ENCODE peak calls at places on chromosomes 6 and 20, in eight cellular contexts. One of them, this sample, is unnamed.

GRCh38 chr6:105990151-105990550 is 96.0 kb upstream of the PRDM1 start:
- DNase-seq in CD8-positive, alpha-beta T cell: no peak
- DNase-seq in astrocyte: no peak
- DNase-seq in fibroblast of lung: no peak
- DNase-seq in endodermal cell: no peak
- DNase-seq in PC-3: peak
- DNase-seq in breast epithelium: no peak
- DNase-seq in heart left ventricle: no peak
- DNase-seq in this sample: no peak

GRCh38 chr6:8881663-8882062 is 446.3 kb upstream of the SLC35B3 start:
- DNase-seq in CD8-positive, alpha-beta T cell: no peak
- DNase-seq in astrocyte: no peak
- DNase-seq in fibroblast of lung: no peak
- DNase-seq in endodermal cell: no peak
- DNase-seq in PC-3: no peak
- DNase-seq in breast epithelium: no peak
- DNase-seq in heart left ventricle: no peak
- DNase-seq in this sample: no peak

GRCh38 chr6:43868467-43868866 is 98.5 kb downstream of the VEGFA start:
- DNase-seq in CD8-positive, alpha-beta T cell: no peak
- DNase-seq in astrocyte: no peak
- DNase-seq in fibroblast of lung: no peak
- DNase-seq in endodermal cell: no peak
- DNase-seq in PC-3: no peak
- DNase-seq in breast epithelium: no peak
- DNase-seq in heart left ventricle: no peak
- DNase-seq in this sample: no peak

GRCh38 chr20:5714261-5715041 is 35.8 kb upstream of the SHLD1 start:
- DNase-seq in CD8-positive, alpha-beta T cell: peak
- DNase-seq in astrocyte: no peak
- DNase-seq in fibroblast of lung: no peak
- DNase-seq in endodermal cell: peak
- DNase-seq in PC-3: peak
- DNase-seq in breast epithelium: no peak
- DNase-seq in heart left ventricle: peak
- DNase-seq in this sample: peak

GRCh38 chr6:119604124-119604523 is 254.6 kb upstream of the MAN1A1 start:
- DNase-seq in CD8-positive, alpha-beta T cell: no peak
- DNase-seq in astrocyte: no peak
- DNase-seq in fibroblast of lung: no peak
- DNase-seq in endodermal cell: no peak
- DNase-seq in PC-3: no peak
- DNase-seq in breast epithelium: no peak
- DNase-seq in heart left ventricle: no peak
- DNase-seq in this sample: no peak

GRCh38 chr6:42071881-42072583 is 21.7 kb downstream of the TAF8 start:
- DNase-seq in CD8-positive, alpha-beta T cell: no peak
- DNase-seq in astrocyte: no peak
- DNase-seq in fibroblast of lung: no peak
- DNase-seq in endodermal cell: no peak
- DNase-seq in PC-3: no peak
- DNase-seq in breast epithelium: no peak
- DNase-seq in heart left ventricle: no peak
- DNase-seq in this sample: no peak

GRCh38 chr6:125871365-125871764 is 80.6 kb downstream of the NCOA7 start:
- DNase-seq in CD8-positive, alpha-beta T cell: no peak
- DNase-seq in astrocyte: no peak
- DNase-seq in fibroblast of lung: no peak
- DNase-seq in endodermal cell: no peak
- DNase-seq in PC-3: peak
- DNase-seq in breast epithelium: no peak
- DNase-seq in heart left ventricle: no peak
- DNase-seq in this sample: no peak

GRCh38 chr6:137772541-137773289 is 94.3 kb upstream of the TNFAIP3 start:
- DNase-seq in CD8-positive, alpha-beta T cell: no peak
- DNase-seq in astrocyte: no peak
- DNase-seq in fibroblast of lung: no peak
- DNase-seq in endodermal cell: no peak
- DNase-seq in PC-3: no peak
- DNase-seq in breast epithelium: no peak
- DNase-seq in heart left ventricle: no peak
- DNase-seq in this sample: no peak

GRCh38 chr20:36148439-36148838 is 6.1 kb upstream of the EPB41L1 start:
- DNase-seq in CD8-positive, alpha-beta T cell: no peak
- DNase-seq in astrocyte: no peak
- DNase-seq in fibroblast of lung: no peak
- DNase-seq in endodermal cell: no peak
- DNase-seq in PC-3: no peak
- DNase-seq in breast epithelium: no peak
- DNase-seq in heart left ventricle: no peak
- DNase-seq in this sample: no peak

GRCh38 chr6:35737413-35738211 is 780 bp downstream of the ARMC12 start:
- DNase-seq in CD8-positive, alpha-beta T cell: no peak
- DNase-seq in astrocyte: peak
- DNase-seq in fibroblast of lung: peak
- DNase-seq in endodermal cell: peak
- DNase-seq in PC-3: peak
- DNase-seq in breast epithelium: no peak
- DNase-seq in heart left ventricle: no peak
- DNase-seq in this sample: peak

GRCh38 chr20:62762801-62763368 is 33.4 kb upstream of the MRGBP start:
- DNase-seq in CD8-positive, alpha-beta T cell: no peak
- DNase-seq in astrocyte: no peak
- DNase-seq in fibroblast of lung: no peak
- DNase-seq in endodermal cell: no peak
- DNase-seq in PC-3: no peak
- DNase-seq in breast epithelium: no peak
- DNase-seq in heart left ventricle: peak
- DNase-seq in this sample: no peak

GRCh38 chr6:18441253-18441979 is 54.3 kb downstream of the RNF144B start:
- DNase-seq in CD8-positive, alpha-beta T cell: no peak
- DNase-seq in astrocyte: no peak
- DNase-seq in fibroblast of lung: no peak
- DNase-seq in endodermal cell: no peak
- DNase-seq in PC-3: no peak
- DNase-seq in breast epithelium: no peak
- DNase-seq in heart left ventricle: no peak
- DNase-seq in this sample: no peak

GRCh38 chr6:112033824-112034223 is 20.1 kb upstream of the CCN6 start:
- DNase-seq in CD8-positive, alpha-beta T cell: no peak
- DNase-seq in astrocyte: no peak
- DNase-seq in fibroblast of lung: no peak
- DNase-seq in endodermal cell: no peak
- DNase-seq in PC-3: no peak
- DNase-seq in breast epithelium: no peak
- DNase-seq in heart left ventricle: no peak
- DNase-seq in this sample: no peak

GRCh38 chr6:148324297-148325007 is 18.2 kb upstream of the SASH1 start:
- DNase-seq in CD8-positive, alpha-beta T cell: no peak
- DNase-seq in astrocyte: peak
- DNase-seq in fibroblast of lung: no peak
- DNase-seq in endodermal cell: no peak
- DNase-seq in PC-3: peak
- DNase-seq in breast epithelium: no peak
- DNase-seq in heart left ventricle: no peak
- DNase-seq in this sample: no peak

GRCh38 chr20:42914302-42914701 is 275.4 kb downstream of the PTPRT start:
- DNase-seq in CD8-positive, alpha-beta T cell: no peak
- DNase-seq in astrocyte: no peak
- DNase-seq in fibroblast of lung: no peak
- DNase-seq in endodermal cell: no peak
- DNase-seq in PC-3: no peak
- DNase-seq in breast epithelium: no peak
- DNase-seq in heart left ventricle: no peak
- DNase-seq in this sample: no peak

GRCh38 chr6:107679457-107679856 is 144.7 kb downstream of the SCML4 start:
- DNase-seq in CD8-positive, alpha-beta T cell: no peak
- DNase-seq in astrocyte: peak
- DNase-seq in fibroblast of lung: peak
- DNase-seq in endodermal cell: peak
- DNase-seq in PC-3: no peak
- DNase-seq in breast epithelium: no peak
- DNase-seq in heart left ventricle: peak
- DNase-seq in this sample: peak

GRCh38 chr6:139342957-139343750 is 31.3 kb downstream of the CITED2 start:
- DNase-seq in CD8-positive, alpha-beta T cell: no peak
- DNase-seq in astrocyte: no peak
- DNase-seq in fibroblast of lung: no peak
- DNase-seq in endodermal cell: no peak
- DNase-seq in PC-3: peak
- DNase-seq in breast epithelium: no peak
- DNase-seq in heart left ventricle: no peak
- DNase-seq in this sample: no peak

GRCh38 chr6:19663479-19663878 is 173.7 kb upstream of the ID4 start:
- DNase-seq in CD8-positive, alpha-beta T cell: no peak
- DNase-seq in astrocyte: no peak
- DNase-seq in fibroblast of lung: no peak
- DNase-seq in endodermal cell: no peak
- DNase-seq in PC-3: no peak
- DNase-seq in breast epithelium: no peak
- DNase-seq in heart left ventricle: no peak
- DNase-seq in this sample: no peak

GRCh38 chr6:143745160-143746133 is 67.7 kb downstream of the PHACTR2 start:
- DNase-seq in CD8-positive, alpha-beta T cell: no peak
- DNase-seq in astrocyte: peak
- DNase-seq in fibroblast of lung: peak
- DNase-seq in endodermal cell: peak
- DNase-seq in PC-3: peak
- DNase-seq in breast epithelium: no peak
- DNase-seq in heart left ventricle: no peak
- DNase-seq in this sample: peak

GRCh38 chr20:48583801-48584200 is 244.0 kb downstream of the PREX1 start:
- DNase-seq in CD8-positive, alpha-beta T cell: no peak
- DNase-seq in astrocyte: no peak
- DNase-seq in fibroblast of lung: no peak
- DNase-seq in endodermal cell: no peak
- DNase-seq in PC-3: no peak
- DNase-seq in breast epithelium: no peak
- DNase-seq in heart left ventricle: no peak
- DNase-seq in this sample: no peak

GRCh38 chr20:48582361-48582991 is 245.3 kb downstream of the PREX1 start:
- DNase-seq in CD8-positive, alpha-beta T cell: no peak
- DNase-seq in astrocyte: no peak
- DNase-seq in fibroblast of lung: no peak
- DNase-seq in endodermal cell: no peak
- DNase-seq in PC-3: no peak
- DNase-seq in breast epithelium: peak
- DNase-seq in heart left ventricle: no peak
- DNase-seq in this sample: no peak

GRCh38 chr20:48584391-48585249 is 243.2 kb downstream of the PREX1 start:
- DNase-seq in CD8-positive, alpha-beta T cell: no peak
- DNase-seq in astrocyte: no peak
- DNase-seq in fibroblast of lung: no peak
- DNase-seq in endodermal cell: no peak
- DNase-seq in PC-3: no peak
- DNase-seq in breast epithelium: no peak
- DNase-seq in heart left ventricle: no peak
- DNase-seq in this sample: no peak

GRCh38 chr20:48583171-48583570 is 244.6 kb downstream of the PREX1 start:
- DNase-seq in CD8-positive, alpha-beta T cell: no peak
- DNase-seq in astrocyte: no peak
- DNase-seq in fibroblast of lung: no peak
- DNase-seq in endodermal cell: no peak
- DNase-seq in PC-3: no peak
- DNase-seq in breast epithelium: peak
- DNase-seq in heart left ventricle: no peak
- DNase-seq in this sample: no peak

GRCh38 chr20:48586728-48587127 is 241.1 kb downstream of the PREX1 start:
- DNase-seq in CD8-positive, alpha-beta T cell: no peak
- DNase-seq in astrocyte: no peak
- DNase-seq in fibroblast of lung: no peak
- DNase-seq in endodermal cell: no peak
- DNase-seq in PC-3: no peak
- DNase-seq in breast epithelium: peak
- DNase-seq in heart left ventricle: no peak
- DNase-seq in this sample: no peak
- TF ChIP-seq CTCF in CD8-positive, alpha-beta T cell: no peak
- TF ChIP-seq CTCF in astrocyte: no peak
- TF ChIP-seq CTCF in fibroblast of lung: no peak
- TF ChIP-seq CTCF in endodermal cell: no peak
- TF ChIP-seq CTCF in PC-3: no peak
- TF ChIP-seq CTCF in breast epithelium: no peak
- TF ChIP-seq CTCF in heart left ventricle: no peak
- TF ChIP-seq CTCF in this sample: no peak

GRCh38 chr6:166751051-166751595 is 124.1 kb upstream of the RPS6KA2 start:
- DNase-seq in CD8-positive, alpha-beta T cell: no peak
- DNase-seq in astrocyte: no peak
- DNase-seq in fibroblast of lung: no peak
- DNase-seq in endodermal cell: peak
- DNase-seq in PC-3: no peak
- DNase-seq in breast epithelium: no peak
- DNase-seq in heart left ventricle: no peak
- DNase-seq in this sample: peak
- H3K4me3 ChIP-seq in CD8-positive, alpha-beta T cell: no peak
- H3K4me3 ChIP-seq in astrocyte: no peak
- H3K4me3 ChIP-seq in fibroblast of lung: no peak
- H3K4me3 ChIP-seq in endodermal cell: no peak
- H3K4me3 ChIP-seq in PC-3: no peak
- H3K4me3 ChIP-seq in breast epithelium: no peak
- H3K4me3 ChIP-seq in heart left ventricle: no peak
- H3K4me3 ChIP-seq in this sample: no peak

GRCh38 chr6:89162047-89162371 is 16.2 kb downstream of the PM20D2 start:
- DNase-seq in CD8-positive, alpha-beta T cell: no peak
- DNase-seq in astrocyte: no peak
- DNase-seq in fibroblast of lung: no peak
- DNase-seq in endodermal cell: no peak
- DNase-seq in PC-3: no peak
- DNase-seq in breast epithelium: no peak
- DNase-seq in heart left ventricle: peak
- DNase-seq in this sample: no peak

GRCh38 chr6:89161326-89162046 is 15.6 kb downstream of the PM20D2 start:
- DNase-seq in CD8-positive, alpha-beta T cell: no peak
- DNase-seq in astrocyte: peak
- DNase-seq in fibroblast of lung: peak
- DNase-seq in endodermal cell: peak
- DNase-seq in PC-3: no peak
- DNase-seq in breast epithelium: no peak
- DNase-seq in heart left ventricle: no peak
- DNase-seq in this sample: no peak

DNA sequence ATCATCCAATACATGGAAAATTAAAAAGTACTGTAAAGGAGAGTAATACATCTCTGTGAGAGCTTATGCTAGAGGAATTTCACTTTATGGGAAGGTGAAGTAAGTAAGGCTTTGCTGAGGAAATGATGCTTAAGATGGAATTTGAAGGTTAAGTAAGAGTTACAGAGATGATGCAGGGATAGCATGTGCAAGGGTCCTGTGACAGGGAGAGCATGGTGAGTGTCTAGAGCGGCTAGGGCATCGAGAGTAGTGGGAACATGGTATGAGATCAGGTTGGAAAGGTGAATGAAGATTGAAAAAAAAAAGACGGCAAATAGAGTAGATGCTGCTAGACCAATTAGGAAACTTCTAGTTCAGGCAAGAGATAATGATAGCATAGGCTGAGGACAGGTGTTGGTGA is 14.8 kb downstream of the PM20D2 start:
- DNase-seq in CD8-positive, alpha-beta T cell: no peak
- DNase-seq in astrocyte: no peak
- DNase-seq in fibroblast of lung: no peak
- DNase-seq in endodermal cell: no peak
- DNase-seq in PC-3: no peak
- DNase-seq in breast epithelium: no peak
- DNase-seq in heart left ventricle: no peak
- DNase-seq in this sample: no peak
- H3K27ac ChIP-seq in CD8-positive, alpha-beta T cell: no peak
- H3K27ac ChIP-seq in astrocyte: no peak
- H3K27ac ChIP-seq in fibroblast of lung: no peak
- H3K27ac ChIP-seq in endodermal cell: no peak
- H3K27ac ChIP-seq in PC-3: no peak
- H3K27ac ChIP-seq in breast epithelium: peak
- H3K27ac ChIP-seq in heart left ventricle: no peak
- H3K27ac ChIP-seq in this sample: no peak

GRCh38 chr6:5671604-5672559 is 334.8 kb downstream of the NRN1 start:
- DNase-seq in CD8-positive, alpha-beta T cell: no peak
- DNase-seq in astrocyte: no peak
- DNase-seq in fibroblast of lung: no peak
- DNase-seq in endodermal cell: peak
- DNase-seq in PC-3: no peak
- DNase-seq in breast epithelium: no peak
- DNase-seq in heart left ventricle: no peak
- DNase-seq in this sample: no peak
- TF ChIP-seq CTCF in CD8-positive, alpha-beta T cell: no peak
- TF ChIP-seq CTCF in astrocyte: no peak
- TF ChIP-seq CTCF in fibroblast of lung: no peak
- TF ChIP-seq CTCF in endodermal cell: peak
- TF ChIP-seq CTCF in PC-3: no peak
- TF ChIP-seq CTCF in breast epithelium: no peak
- TF ChIP-seq CTCF in heart left ventricle: no peak
- TF ChIP-seq CTCF in this sample: no peak

This sample was measured in brain microvascular endothelial cell.